ENCODE peak calls at places on chromosomes 2 and 18, in nine cellular contexts. L is HEK293T; S is activated naive CD4-positive, alpha-beta T cell treated with anti-CD3 and anti-CD28 coated beads, Interleukin-2, amount 10 ng/mL, durations not matched to agents 7 days and 5 days; W is PC-9; N is IMR-90; F is GM12865; I is cardiac fibroblast; A is choroid plexus epithelial cell; E is GM13977. G is an unnamed sample.
A peak's percentile ranks its signal among the peaks of the same experiment; 100 is the strongest.

GRCh38 chr2:56476509-56477071 is 292.8 kb downstream of the CCDC85A start:
- DNase-seq in L (no peak), S (no peak), W (no peak), N (no peak), F (no peak), I (no peak), A (no peak), E (no peak), G (no peak)

GRCh38 chr2:231668981-231669380 is 39.3 kb upstream of the PTMA start:
- DNase-seq in L (no peak), S (no peak), W (no peak), N (no peak), F (no peak), I (no peak), A (no peak), E (no peak), G (no peak)

GRCh38 chr2:12167525-12168317 is 421.3 kb downstream of the LPIN1 start:
- DNase-seq in L (no peak), S (no peak), W (no peak), N (no peak), F (peak; percentile 11), I (no peak), A (no peak), E (no peak), G (no peak)

GRCh38 chr18:32208012-32208411 is 18.2 kb downstream of the MEP1B start:
- DNase-seq in L (no peak), S (no peak), W (no peak), N (no peak), F (no peak), I (no peak), A (no peak), E (no peak), G (no peak)

GRCh38 chr2:148022882-148023281 is 2.0 kb downstream of the MBD5 start:
- DNase-seq in L (no peak), S (no peak), W (no peak), N (no peak), F (no peak), I (no peak), A (no peak), E (no peak), G (no peak)

GRCh38 chr2:118148133-118148532 is 59.9 kb downstream of the INSIG2 start:
- DNase-seq in L (no peak), S (no peak), W (no peak), N (no peak), F (no peak), I (no peak), A (no peak), E (peak; percentile 23), G (no peak)

GRCh38 chr2:179272406-179273192 is 8.0 kb upstream of the SESTD1 start:
- DNase-seq in L (no peak), S (no peak), W (peak; percentile 94), N (peak; percentile 73), F (no peak), I (peak; percentile 86), A (peak; percentile 89), E (no peak), G (no peak)

GRCh38 chr2:170330881-170331280 is 152.9 kb downstream of the MYO3B start:
- DNase-seq in L (no peak), S (no peak), W (no peak), N (no peak), F (no peak), I (no peak), A (no peak), E (no peak), G (no peak)

GRCh38 chr2:46517485-46517884 is 38.1 kb downstream of the TMEM247 start:
- DNase-seq in L (no peak), S (no peak), W (no peak), N (no peak), F (no peak), I (no peak), A (no peak), E (no peak), G (no peak)

G was measured in activated CD4-positive, alpha-beta T cell treated with anti-CD3 and anti-CD28 coated beads, Interleukin-2, amount 10 ng/mL, durations not matched to agents 7 days and 5 days.